ENCODE peak calls at places on chromosome 12, in eight cellular contexts. H is memory B cell; L is thyroid gland; Q is mesothelial cell of epicardium; M is left cardiac atrium; N is stimulated activated effector memory CD8-positive, alpha-beta T cell treated with anti-CD3 and anti-CD28 coated beads, Interleukin-12 subunit alpha, Interleukin-12 subunit beta, amount 100 ng/mL, for 72 hours; I is ovary; R is SIG-M5. C is an unnamed sample.

GRCh38 chr12:2177751-2178150 is 125.0 kb downstream of the CACNA1C start:
- DNase-seq in Q (no peak), R (no peak), L (no peak), H (no peak), N (no peak), M (no peak), I (no peak), C (no peak)

GRCh38 chr12:21502164-21502496 is 541 bp downstream of the GOLT1B start:
- DNase-seq in H (no peak), I (no peak), Q (no peak), L (peak; percentile 42), M (no peak), N (no peak), R (no peak), C (peak; percentile 34)

GRCh38 chr12:24226745-24227350 is 277.4 kb upstream of the SOX5 start:
- DNase-seq in R (no peak), M (peak; percentile 55), N (no peak), Q (no peak), H (no peak), I (no peak), L (no peak), C (no peak)

GRCh38 chr12:20624718-20625117 is 70.4 kb upstream of the SLCO1C1 start:
- DNase-seq in L (no peak), N (no peak), H (no peak), M (no peak), Q (no peak), R (no peak), I (no peak), C (no peak)

GRCh38 chr12:1720494-1720893 is 29.6 kb downstream of the ADIPOR2 start:
- DNase-seq in M (no peak), L (no peak), R (no peak), Q (no peak), I (no peak), H (no peak), N (no peak), C (no peak)

GRCh38 chr12:19739195-19739776 is 300.0 kb downstream of the AEBP2 start:
- DNase-seq in H (no peak), Q (peak; percentile 41), R (no peak), M (no peak), N (peak; percentile 11), I (no peak), L (peak; percentile 33), C (no peak)

GRCh38 chr12:26691234-26691970 is 141.6 kb downstream of the ITPR2 start:
- DNase-seq in N (no peak), I (peak; percentile 20), H (no peak), R (no peak), Q (no peak), L (peak; percentile 4), M (no peak), C (no peak)

GRCh38 chr12:57094194-57095160 is 5.6 kb downstream of the NAB2 start:
- DNase-seq in M (no peak), L (peak; percentile 23), R (no peak), H (no peak), N (no peak), I (no peak), Q (peak; percentile 53), C (no peak)

GRCh38 chr12:24955389-24955788 is 6.5 kb upstream of the BCAT1 start:
- DNase-seq in M (no peak), I (no peak), N (no peak), H (no peak), R (no peak), L (no peak), Q (no peak), C (no peak)

GRCh38 chr12:7433276-7433822 is 10.6 kb downstream of the CD163L1 start:
- DNase-seq in M (no peak), N (no peak), H (no peak), R (no peak), I (no peak), Q (no peak), L (no peak), C (no peak)

GRCh38 chr12:95784286-95784685 is 6.3 kb downstream of the NTN4 start:
- DNase-seq in Q (no peak), I (no peak), R (no peak), M (no peak), H (no peak), N (no peak), L (no peak), C (no peak)

GRCh38 chr12:3700861-3701260 is 52.0 kb downstream of the CRACR2A start:
- DNase-seq in R (no peak), N (no peak), L (no peak), Q (no peak), H (no peak), I (no peak), M (no peak), C (no peak)

GRCh38 chr12:28759334-28759733 is 389.7 kb upstream of the FAR2 start:
- DNase-seq in N (no peak), R (no peak), I (no peak), L (no peak), Q (no peak), H (no peak), M (no peak), C (no peak)

GRCh38 chr12:100868487-100868886 is 73.9 kb downstream of the ANO4 start:
- DNase-seq in Q (no peak), N (no peak), I (no peak), R (no peak), H (no peak), L (no peak), M (no peak), C (no peak)

GRCh38 chr12:4143909-4144308 is 129.7 kb upstream of the CCND2 start:
- DNase-seq in Q (no peak), L (no peak), N (no peak), H (no peak), R (no peak), M (no peak), I (no peak), C (no peak)

GRCh38 chr12:120399531-120399930 is 30.6 kb upstream of the MSI1 start:
- DNase-seq in H (no peak), M (no peak), I (no peak), L (no peak), R (no peak), N (no peak), Q (no peak), C (no peak)

GRCh38 chr12:92543359-92543758 is 159.4 kb upstream of the PLEKHG7 start:
- DNase-seq in R (no peak), H (no peak), I (no peak), Q (no peak), N (no peak), L (peak; percentile 68), M (no peak), C (no peak)

GRCh38 chr12:122422769-122423257 is 344 bp upstream of the CLIP1 start:
- DNase-seq in L (peak; percentile 32), R (no peak), Q (peak; percentile 48), M (peak; percentile 28), H (no peak), N (no peak), I (peak; percentile 20), C (peak; percentile 9)

GRCh38 chr12:15797818-15798217 is 8.6 kb upstream of the EPS8 start:
- DNase-seq in N (no peak), Q (no peak), M (no peak), L (no peak), I (no peak), R (no peak), H (no peak), C (no peak)

GRCh38 chr12:122481861-122482260 is 18.9 kb downstream of the ZCCHC8 start:
- DNase-seq in L (no peak), Q (no peak), N (no peak), I (no peak), M (no peak), H (no peak), R (no peak), C (no peak)

GRCh38 chr12:4272014-4272975 is 1.3 kb upstream of the CCND2 start:
- DNase-seq in R (peak; percentile 66), L (peak; percentile 85), N (peak; percentile 73), Q (peak; percentile 87), M (peak; percentile 81), H (peak; percentile 74), I (peak; percentile 63), C (peak; percentile 63)

GRCh38 chr12:92158711-92159534 is 13.3 kb upstream of the BTG1 start:
- DNase-seq in H (no peak), I (no peak), N (no peak), Q (no peak), R (no peak), M (no peak), L (no peak), C (no peak)